ENCODE peak calls at places on chromosomes 5 and 9, in nine cellular contexts. E, X, P, F, A, Y, N, H and D are unnamed samples.

GRCh38 chr9:79570449-79571308 is 1.1 kb upstream of the TLE4 start:
- DNase-seq in E (peak), X (peak), P (peak), F (peak), A (peak), Y (peak), N (no peak), H (peak), D (peak)

GRCh38 chr9:12811935-12812334 is 37.1 kb downstream of the LURAP1L start:
- DNase-seq in E (no peak), X (no peak), P (no peak), F (no peak), A (no peak), Y (no peak), N (no peak), H (no peak), D (no peak)

GRCh38 chr9:115085773-115086377 is 32.1 kb downstream of the TNC start:
- DNase-seq in E (no peak), X (peak), P (no peak), F (no peak), A (no peak), Y (no peak), N (no peak), H (no peak), D (no peak)

GRCh38 chr5:1878050-1878849 is 4.5 kb downstream of the IRX4 start:
- DNase-seq in E (no peak), X (no peak), P (no peak), F (no peak), A (no peak), Y (no peak), N (no peak), H (no peak), D (no peak)

GRCh38 chr5:141597814-141598213 is 21.0 kb downstream of the DIAPH1 start:
- DNase-seq in E (no peak), X (no peak), P (no peak), F (no peak), A (no peak), Y (no peak), N (no peak), H (no peak), D (no peak)

GRCh38 chr9:131468031-131468430 is 34.7 kb upstream of the POMT1 start:
- DNase-seq in E (no peak), X (no peak), P (no peak), F (no peak), A (no peak), Y (no peak), N (no peak), H (no peak), D (no peak)

GRCh38 chr5:160020969-160021368 is 12.0 kb downstream of the TTC1 start:
- DNase-seq in E (no peak), X (no peak), P (no peak), F (peak), A (no peak), Y (no peak), N (no peak), H (no peak), D (no peak)

GRCh38 chr9:34964458-34964857 is 6.4 kb downstream of the PHF24 start:
- DNase-seq in E (no peak), X (no peak), P (no peak), F (no peak), A (no peak), Y (no peak), N (no peak), H (no peak), D (no peak)

GRCh38 chr9:132210472-132211145 is 48.8 kb downstream of the NTNG2 start:
- DNase-seq in E (no peak), X (no peak), P (peak), F (peak), A (no peak), Y (no peak), N (peak), H (peak), D (no peak)

GRCh38 chr9:69030851-69031645 is 4.5 kb upstream of the FXN start:
- DNase-seq in E (no peak), X (no peak), P (no peak), F (peak), A (no peak), Y (no peak), N (no peak), H (no peak), D (no peak)